ENCODE peak calls at places on chromosomes 16 and 17, in seven cellular contexts. G is GM23338; S is stimulated activated CD8-positive, alpha-beta memory T cell treated with anti-CD3 and anti-CD28 coated beads, Interleukin-12 subunit alpha, Interleukin-12 subunit beta, amount 100 ng/mL, for 4 hours; J is HEK293T; O is foreskin fibroblast; W is EL; X is stimulated activated CD4-positive, alpha-beta T cell treated with anti-CD3 and anti-CD28 coated beads, Interleukin-15, amount 100 ng/mL, for 1 hour. C is an unnamed sample.

GRCh38 chr17:56756536-56756935 is 77.2 kb downstream of the C17orf67 start:
- DNase-seq in X (no peak), O (peak), W (peak), S (no peak), G (no peak), J (no peak), C (peak)

GRCh38 chr16:86298166-86299131 is 211.9 kb upstream of the FOXF1 start:
- DNase-seq in J (no peak), S (no peak), O (peak), G (no peak), W (peak), X (no peak), C (peak)

GRCh38 chr17:10171057-10171456 is 27.3 kb downstream of the GAS7 start:
- DNase-seq in J (no peak), S (no peak), W (no peak), G (no peak), O (peak), X (no peak), C (no peak)

GRCh38 chr17:56808503-56808902 is 25.2 kb downstream of the C17orf67 start:
- DNase-seq in X (no peak), S (no peak), O (peak), W (no peak), G (no peak), J (no peak), C (no peak)

GRCh38 chr17:81966343-81967243 is 5.6 kb upstream of the NOTUM start:
- DNase-seq in X (no peak), O (peak), W (no peak), G (peak), S (no peak), J (no peak), C (no peak)

GRCh38 chr16:31440511-31441184 is 1.9 kb downstream of the ZNF843 start:
- DNase-seq in X (no peak), O (peak), G (no peak), J (no peak), S (no peak), W (no peak), C (peak)

GRCh38 chr16:68070811-68071546 is 14.2 kb upstream of the NFATC3 start:
- DNase-seq in X (no peak), G (no peak), W (no peak), J (no peak), O (no peak), S (no peak), C (no peak)

GRCh38 chr16:27475561-27475960 is 73.6 kb downstream of the IL21R start:
- DNase-seq in S (no peak), W (peak), O (peak), G (no peak), J (no peak), X (no peak), C (peak)

GRCh38 chr16:22181426-22181825 is 19.1 kb downstream of the SDR42E2 start:
- DNase-seq in O (no peak), X (no peak), W (no peak), G (no peak), J (no peak), S (no peak), C (no peak)

GRCh38 chr17:74295625-74296547 is 21.9 kb downstream of the DNAI2 start:
- DNase-seq in S (no peak), J (no peak), X (no peak), W (no peak), O (no peak), G (no peak), C (no peak)

GRCh38 chr16:3484328-3485096 is 10.8 kb downstream of the C16orf90 start:
- DNase-seq in G (no peak), J (no peak), O (no peak), W (no peak), X (no peak), S (no peak), C (no peak)

GRCh38 chr16:978403-978802 is 3.2 kb upstream of the SOX8 start:
- DNase-seq in X (no peak), W (no peak), G (no peak), O (no peak), S (no peak), J (no peak), C (no peak)

GRCh38 chr17:3986270-3986938 is 22.2 kb upstream of the ATP2A3 start:
- DNase-seq in J (no peak), O (no peak), G (no peak), X (no peak), S (no peak), W (no peak), C (no peak)

GRCh38 chr17:81048827-81049371 is 13.9 kb downstream of the BAIAP2 start:
- DNase-seq in G (no peak), O (no peak), S (no peak), X (no peak), W (no peak), J (no peak), C (no peak)

GRCh38 chr17:79090503-79091372 is 16.1 kb downstream of the ENGASE start:
- DNase-seq in G (peak), O (peak), S (no peak), W (no peak), J (no peak), X (no peak), C (no peak)

GRCh38 chr17:76570877-76571471 is 14.7 kb downstream of the ST6GALNAC2 start:
- DNase-seq in O (no peak), W (no peak), J (no peak), G (no peak), X (no peak), S (no peak), C (no peak)

GRCh38 chr16:85089485-85089884 is 22.8 kb downstream of the CIBAR2 start:
- DNase-seq in W (no peak), O (peak), G (no peak), S (no peak), X (no peak), J (no peak), C (peak)

GRCh38 chr16:87692176-87692575 is 73.6 kb downstream of the KLHDC4 start:
- DNase-seq in J (no peak), O (no peak), W (no peak), G (no peak), X (no peak), S (no peak), C (no peak)

GRCh38 chr16:84175351-84176081 is 11.3 kb downstream of the TAF1C start:
- DNase-seq in G (peak), J (peak), W (no peak), X (no peak), O (peak), S (no peak), C (peak)

GRCh38 chr16:52069866-52070265 is 477.1 kb downstream of the TOX3 start:
- DNase-seq in G (peak), X (no peak), S (no peak), W (no peak), O (no peak), J (peak), C (peak)

C was measured in HFFc6.